ENCODE peak calls at places on chromosomes 5 and 9, in ten cellular contexts. N is suprapubic skin, T is cardiac muscle cell, E is RWPE2, P is lower lobe of right lung, W is mesendoderm, I is right atrium auricular region, C is heart right ventricle, G is Panc1, S is fibroblast of lung. K is an unnamed sample.

GRCh38 chr5:40227366-40227765 is 452.3 kb upstream of the PTGER4 start:
- DNase-seq in G (no peak), I (no peak), E (no peak), S (peak; percentile 74), T (no peak), C (no peak), N (no peak), P (no peak), W (no peak), K (no peak)

GRCh38 chr5:149452665-149453617 is 73.8 kb upstream of the IL17B start:
- DNase-seq in N (peak; percentile 87), W (peak; percentile 96), C (peak; percentile 75), S (peak; percentile 98), T (no peak), G (no peak), P (no peak), I (peak; percentile 95), E (peak; percentile 92), K (no peak)

GRCh38 chr9:128370752-128371621 is at the start of gene URM1:
- DNase-seq in E (peak; percentile 95), T (peak; percentile 96), G (peak; percentile 61), N (peak; percentile 97), P (peak; percentile 98), W (peak; percentile 98), C (peak; percentile 95), I (peak; percentile 97), S (peak; percentile 98), K (peak; percentile 96)

GRCh38 chr5:131821221-131821620 is 24.4 kb upstream of the FNIP1 start:
- DNase-seq in P (no peak), I (no peak), G (no peak), T (no peak), W (no peak), C (no peak), N (no peak), S (peak; percentile 69), E (no peak), K (no peak)

GRCh38 chr9:89732952-89733349 is 128.1 kb downstream of the GADD45G start:
- DNase-seq in N (no peak), E (no peak), S (no peak), P (no peak), T (no peak), C (no peak), I (no peak), W (no peak), G (no peak), K (no peak)

GRCh38 chr5:143318270-143318669 is 85.2 kb downstream of the NR3C1 start:
- DNase-seq in G (no peak), I (no peak), E (no peak), C (no peak), T (no peak), W (no peak), N (no peak), S (no peak), P (no peak), K (no peak)

GRCh38 chr5:9622891-9623547 is 7.1 kb downstream of the TAS2R1 start:
- DNase-seq in T (peak; percentile 15), P (no peak), G (no peak), C (no peak), W (no peak), S (peak; percentile 87), N (no peak), E (no peak), I (no peak), K (no peak)

GRCh38 chr9:129281506-129282145 is 103.6 kb upstream of the IER5L start:
- DNase-seq in W (no peak), S (no peak), G (no peak), P (peak; percentile 21), T (no peak), E (no peak), I (peak; percentile 23), N (peak; percentile 51), C (no peak), K (peak; percentile 64)

GRCh38 chr9:127898433-127899199 is 787 bp downstream of the ST6GALNAC6 start:
- DNase-seq in G (no peak), C (peak; percentile 79), I (peak; percentile 80), S (peak; percentile 91), T (peak; percentile 45), W (no peak), E (peak; percentile 67), P (peak; percentile 64), N (peak; percentile 85), K (no peak)

GRCh38 chr9:91732187-91733005 is 217.6 kb downstream of the ROR2 start:
- DNase-seq in W (no peak), N (peak; percentile 37), T (no peak), I (no peak), P (no peak), C (no peak), G (no peak), E (no peak), S (no peak), K (no peak)

GRCh38 chr5:18761801-18762200 is 1127.5 kb downstream of the TAF11L14 start:
- DNase-seq in G (no peak), N (no peak), T (no peak), E (no peak), S (peak; percentile 9), W (no peak), P (no peak), I (no peak), C (no peak), K (no peak)

GRCh38 chr5:154197801-154198461 is 7.4 kb downstream of the GALNT10 start:
- DNase-seq in E (no peak), G (no peak), C (no peak), T (no peak), S (peak; percentile 95), I (no peak), P (peak; percentile 63), W (no peak), N (no peak), K (peak; percentile 85)

GRCh38 chr5:15615859-15616258 is 115.9 kb downstream of the FBXL7 start:
- DNase-seq in P (no peak), C (no peak), T (no peak), I (no peak), E (no peak), G (no peak), S (peak; percentile 60), N (no peak), W (no peak), K (no peak)

GRCh38 chr9:121286688-121286972 is 18.7 kb downstream of the GSN start:
- DNase-seq in P (no peak), N (no peak), G (no peak), C (no peak), E (no peak), I (no peak), W (no peak), T (no peak), S (no peak), K (no peak)

GRCh38 chr9:129561594-129562281 is 59.2 kb downstream of the C9orf50 start:
- DNase-seq in T (no peak), S (peak; percentile 58), W (no peak), I (no peak), C (no peak), P (peak; percentile 72), G (no peak), N (no peak), E (no peak), K (peak; percentile 63)

GRCh38 chr5:151002681-151003502 is 17.5 kb upstream of the GPX3 start:
- DNase-seq in P (no peak), N (no peak), I (peak; percentile 54), C (no peak), G (no peak), S (no peak), W (peak; percentile 75), E (no peak), T (no peak), K (no peak)

GRCh38 chr5:175385691-175386360 is 58.2 kb downstream of the DRD1 start:
- DNase-seq in W (no peak), S (peak; percentile 79), C (no peak), P (no peak), E (no peak), G (no peak), N (no peak), I (no peak), T (no peak), K (no peak)

GRCh38 chr5:173645437-173645807 is 29.0 kb upstream of the BOD1 start:
- DNase-seq in T (peak; percentile 73), N (no peak), W (peak; percentile 90), E (peak; percentile 23), G (no peak), P (peak; percentile 60), S (peak; percentile 69), C (no peak), I (no peak), K (peak; percentile 69)

GRCh38 chr9:101977614-101978210 is 239.3 kb upstream of the GRIN3A start:
- DNase-seq in S (peak; percentile 11), E (no peak), P (no peak), I (no peak), T (peak; percentile 5), C (no peak), G (no peak), W (peak; percentile 13), N (no peak), K (no peak)
- H3K4me1 ChIP-seq in S (no peaks in the 10 kb centered on the region), E (no peaks in the 10 kb centered on the region), P (no peaks in the 10 kb centered on the region), I (no peaks in the 10 kb centered on the region), T (no peaks in the 10 kb centered on the region), C (no peaks in the 10 kb centered on the region), G (no peaks in the 10 kb centered on the region), W (no peaks in the 10 kb centered on the region), N (no peaks in the 10 kb centered on the region), K (no peaks in the 10 kb centered on the region)

DNA sequence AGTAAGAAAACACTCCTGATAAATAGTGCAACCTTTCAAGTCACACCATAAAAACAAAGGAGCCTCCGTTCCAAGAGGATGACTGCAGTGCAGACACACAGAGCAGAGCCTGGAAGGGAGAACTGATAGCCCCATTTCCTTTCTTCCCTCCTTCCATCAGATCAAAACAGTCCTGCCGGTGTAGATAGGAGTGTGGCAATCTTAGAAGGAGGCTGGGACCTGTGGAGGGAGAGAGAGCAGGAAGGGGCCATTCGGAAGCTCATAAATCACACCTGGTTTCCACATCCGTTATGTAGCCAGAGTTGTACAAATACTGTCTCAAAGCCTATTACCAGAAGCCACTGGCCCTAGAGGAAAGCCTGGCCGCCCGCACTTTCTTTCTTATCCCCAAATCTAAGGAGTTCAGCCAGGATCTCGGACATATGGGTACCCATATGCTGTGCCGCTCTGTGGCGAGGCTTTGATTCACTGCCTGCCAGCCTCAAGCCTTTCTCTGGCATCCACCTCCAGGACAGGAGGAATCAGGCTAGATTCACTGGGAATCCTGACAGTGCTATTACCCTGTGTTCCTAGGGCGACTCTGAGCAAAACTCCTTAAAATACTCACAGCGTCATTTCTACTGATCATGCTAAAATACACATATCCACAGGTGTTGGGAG is 26.9 kb downstream of the DAP start:
- DNase-seq in T (no peak), E (no peak), N (no peak), S (no peak), I (no peak), G (no peak), C (no peak), W (no peak), P (no peak), K (no peak)
- H3K27ac ChIP-seq in T (no peak overlapping the region), E (no peak overlapping the region), N (no peak overlapping the region), S (no peak overlapping the region), I (no peak overlapping the region), G (no peak overlapping the region), C (no peak overlapping the region), W (no peak overlapping the region), P (no peak overlapping the region), K (no peak overlapping the region)

GRCh38 chr5:2223303-2223702 is 340.6 kb upstream of the IRX4 start:
- DNase-seq in I (no peak), N (no peak), W (no peak), E (no peak), S (no peak), G (no peak), P (no peak), C (no peak), T (no peak), K (peak; percentile 40)
- H3K4me1 ChIP-seq in I (no peaks in the 10 kb centered on the region), N (no peaks in the 10 kb centered on the region), W (no peaks in the 10 kb centered on the region), E (no peaks in the 10 kb centered on the region), S (no peaks in the 10 kb centered on the region), G (no peaks in the 10 kb centered on the region), P (no peaks in the 10 kb centered on the region), C (no peaks in the 10 kb centered on the region), T (no peaks in the 10 kb centered on the region), K (no peaks in the 10 kb centered on the region)

GRCh38 chr5:110258460-110258859 is 468.0 kb downstream of the TMEM232 start:
- DNase-seq in E (no peak), G (no peak), I (no peak), S (peak; percentile 84), P (no peak), W (no peak), C (no peak), N (no peak), T (peak; percentile 48), K (no peak)
- H3K27ac ChIP-seq in E (no peak overlapping the region), G (no peak overlapping the region), I (no peak overlapping the region), S (no peak overlapping the region), P (no peak overlapping the region), W (peak overlapping the region; percentile 11), C (no peak overlapping the region), N (no peak overlapping the region), T (no peak overlapping the region), K (no peak overlapping the region)

K was measured in upper lobe of left lung.